ENCODE peak calls at places on chromosomes 5 and 9, in nine cellular contexts. J, O, V, Z, T, E, G, U and R are unnamed samples.
A peak's percentile ranks its signal among the peaks of the same experiment; 100 is the strongest.

GRCh38 chr5:55384072-55384471 is 76.3 kb downstream of the MTREX start:
- DNase-seq in O (no peak), G (no peak), Z (no peak), T (no peak), V (no peak), E (no peak), J (no peak), U (no peak), R (no peak)

GRCh38 chr5:172868924-172869565 is 35.0 kb downstream of the ERGIC1 start:
- DNase-seq in O (no peak), E (no peak), U (peak; percentile 81), Z (no peak), V (peak; percentile 96), G (no peak), J (peak; percentile 79), T (peak; percentile 95), R (no peak)

GRCh38 chr5:139482050-139482889 is at the start of gene STING1:
- DNase-seq in J (peak; percentile 38), G (peak; percentile 63), Z (no peak), E (no peak), U (peak; percentile 85), V (peak; percentile 97), O (peak; percentile 54), T (peak; percentile 84), R (peak; percentile 48)

GRCh38 chr5:2897276-2897990 is 146.0 kb upstream of the IRX2 start:
- DNase-seq in U (no peak), O (no peak), G (no peak), T (no peak), J (no peak), Z (no peak), E (peak; percentile 79), V (peak; percentile 62), R (no peak)

GRCh38 chr5:127396490-127397155 is 106.0 kb downstream of the MEGF10 start:
- DNase-seq in E (no peak), O (no peak), T (no peak), J (no peak), Z (no peak), G (no peak), U (no peak), V (no peak), R (no peak)

GRCh38 chr5:121503111-121503840 is 348.4 kb upstream of the FTMT start:
- DNase-seq in E (no peak), T (peak; percentile 11), G (peak; percentile 16), J (no peak), Z (peak; percentile 26), V (no peak), O (no peak), U (peak; percentile 36), R (no peak)

GRCh38 chr5:74622122-74622521 is 18.4 kb downstream of the ENC1 start:
- DNase-seq in V (no peak), G (no peak), O (peak; percentile 43), U (no peak), E (no peak), Z (no peak), J (no peak), T (no peak), R (peak; percentile 15)

GRCh38 chr5:157143127-157143959 is 678 bp upstream of the MED7 start:
- DNase-seq in O (peak; percentile 39), E (no peak), G (peak; percentile 48), V (peak; percentile 89), Z (no peak), T (peak; percentile 40), U (peak; percentile 41), J (peak; percentile 12), R (peak; percentile 55)

GRCh38 chr9:18890372-18890771 is 142.6 kb downstream of the SAXO1 start:
- DNase-seq in Z (no peak), O (no peak), G (no peak), T (no peak), V (no peak), E (no peak), U (no peak), J (no peak), R (no peak)

GRCh38 chr9:22050924-22051323 is 41.8 kb upstream of the CDKN2B start:
- DNase-seq in G (peak; percentile 19), Z (no peak), J (no peak), V (no peak), O (no peak), U (no peak), E (no peak), T (no peak), R (peak; percentile 21)

GRCh38 chr9:105690742-105691141 is 3.6 kb upstream of the TMEM38B start:
- DNase-seq in O (no peak), E (no peak), V (no peak), T (no peak), J (no peak), U (no peak), Z (no peak), G (no peak), R (no peak)

DNA sequence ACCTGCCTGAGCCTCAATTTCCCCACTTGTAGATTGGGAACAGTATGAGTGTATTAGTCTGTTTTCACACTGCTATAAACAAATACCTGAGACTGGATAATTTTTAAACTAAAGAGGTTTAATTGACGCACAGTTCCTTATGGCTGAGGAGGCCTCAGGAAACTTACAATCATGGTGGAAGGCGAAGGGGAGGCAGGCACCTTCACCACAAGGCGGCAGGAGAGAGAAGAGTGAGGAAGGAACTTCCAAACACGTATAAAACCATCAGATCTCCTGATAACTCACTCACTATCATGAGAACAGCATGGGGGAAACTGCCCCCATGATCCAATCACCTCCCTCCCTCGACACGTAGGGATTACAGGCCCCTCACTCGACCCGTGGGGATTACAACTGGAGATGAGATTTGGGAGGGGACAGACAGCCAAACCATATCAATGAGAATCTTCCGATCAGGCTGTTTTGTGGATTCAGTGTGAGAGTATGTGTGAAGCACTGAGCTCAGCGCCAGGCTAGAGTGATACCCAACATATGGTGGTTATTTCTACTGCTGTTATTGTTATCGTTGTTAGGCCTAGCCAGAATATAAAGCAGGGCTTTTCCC is 14.6 kb upstream of the LMX1B start:
- DNase-seq in O (no peak), T (no peak), Z (no peak), V (no peak), G (no peak), U (no peak), E (peak; percentile 12), J (no peak), R (no peak)
- TF ChIP-seq CTCF in O (no peak), T (no peak), Z (peak; percentile 38), V (no peak), G (no peak), U (no peak), E (peak; percentile 55), J (no peak), R (no peak)

GRCh38 chr5:124528838-124529237 is 217.6 kb downstream of the ZNF608 start:
- DNase-seq in G (no peak), O (no peak), V (no peak), T (no peak), J (no peak), U (no peak), Z (no peak), E (no peak), R (peak; percentile 20)

GRCh38 chr5:124521461-124522230 is 224.8 kb downstream of the ZNF608 start:
- DNase-seq in V (no peak), J (no peak), G (no peak), O (no peak), E (no peak), Z (no peak), T (no peak), U (no peak), R (no peak)

GRCh38 chr5:124519396-124519795 is 227.0 kb downstream of the ZNF608 start:
- DNase-seq in Z (no peak), G (no peak), U (peak; percentile 43), T (peak; percentile 63), J (no peak), O (peak; percentile 29), V (no peak), E (no peak), R (no peak)

GRCh38 chr5:124527220-124527991 is 219.0 kb downstream of the ZNF608 start:
- DNase-seq in T (no peak), Z (no peak), O (no peak), U (no peak), J (no peak), V (no peak), E (no peak), G (no peak), R (peak; percentile 16)

DNA sequence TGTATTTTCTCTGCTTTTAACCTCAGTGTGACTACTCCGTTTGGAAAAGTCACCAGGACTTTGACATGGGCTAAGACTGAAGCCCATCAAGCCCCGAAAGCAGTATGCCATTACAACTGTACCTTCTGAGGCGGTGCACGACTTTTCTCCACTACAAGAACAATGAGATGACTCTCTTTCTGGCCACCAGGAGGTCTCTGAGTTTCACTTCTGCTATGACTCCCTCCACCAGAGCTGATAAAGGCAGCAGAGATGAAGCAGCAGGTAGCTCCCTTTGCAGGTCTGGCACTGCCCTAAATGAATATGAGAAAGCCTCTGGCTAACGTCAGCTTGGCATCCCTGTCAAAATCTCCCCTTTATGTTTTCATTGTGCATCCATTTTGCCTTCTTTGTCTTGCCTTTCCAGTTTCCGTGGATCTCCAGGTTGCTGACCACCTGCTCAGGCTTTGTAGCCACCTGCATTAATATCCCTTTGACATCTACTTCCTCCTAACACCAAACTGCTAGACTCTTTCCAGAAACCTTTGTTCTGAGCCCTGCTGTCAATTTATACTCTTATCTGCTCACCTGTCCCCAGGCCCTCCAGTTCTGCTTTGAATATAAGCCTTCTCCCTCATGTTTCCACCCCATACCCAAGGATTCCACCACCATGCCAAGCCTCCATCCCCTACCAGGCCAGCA is 221.7 kb downstream of the ZNF608 start:
- DNase-seq in G (peak; percentile 50), U (no peak), V (no peak), Z (no peak), O (peak; percentile 64), E (no peak), J (no peak), T (no peak), R (peak; percentile 66)
- TF ChIP-seq CTCF in G (no peak), U (no peak), V (no peak), Z (no peak), O (peak; percentile 44), E (no peak), J (no peak), T (no peak), R (no peak)

GRCh38 chr5:102975457-102976182 is 144.3 kb downstream of the GIN1 start:
- DNase-seq in V (no peak), J (no peak), U (no peak), G (no peak), T (no peak), O (no peak), E (no peak), Z (no peak), R (no peak)

GRCh38 chr5:102971693-102972293 is 148.1 kb downstream of the GIN1 start:
- DNase-seq in V (no peak), Z (no peak), T (no peak), O (no peak), E (no peak), G (no peak), J (no peak), U (no peak), R (peak; percentile 7)

GRCh38 chr5:102975040-102975439 is 144.9 kb downstream of the GIN1 start:
- DNase-seq in E (no peak), T (no peak), U (no peak), O (no peak), Z (no peak), J (no peak), G (no peak), V (no peak), R (no peak)

GRCh38 chr5:102974177-102974576 is 145.8 kb downstream of the GIN1 start:
- DNase-seq in E (no peak), Z (no peak), V (no peak), J (no peak), G (no peak), U (no peak), T (no peak), O (no peak), R (no peak)
- TF ChIP-seq CTCF in E (no peak), Z (no peak), V (no peak), J (no peak), G (no peak), U (no peak), T (no peak), O (no peak), R (no peak)

GRCh38 chr9:93814561-93814960 is 140.6 kb downstream of the BARX1 start:
- DNase-seq in O (no peak), V (no peak), T (no peak), E (no peak), J (no peak), U (no peak), Z (no peak), G (no peak), R (peak; percentile 6)
- TF ChIP-seq CTCF in O (no peak), V (no peak), T (no peak), E (peak; percentile 42), J (no peak), U (no peak), Z (peak; percentile 29), G (no peak), R (no peak)